ENCODE peak calls at places on chromosomes 16 and 17, in six cellular contexts. N is glutamatergic neuron, Q is H9, O is kidney, S is mammary epithelial cell, A is brain microvascular endothelial cell. L is an unnamed sample.

GRCh38 chr16:10828851-10829331 is 10.3 kb upstream of the TVP23A start:
- DNase-seq in Q (no peak), S (peak; percentile 73), N (no peak), A (peak; percentile 28), O (peak; percentile 97), L (no peak)

GRCh38 chr16:73113326-73113720 is 65.4 kb upstream of the ZFHX3 start:
- DNase-seq in Q (no peak), O (no peak), S (peak; percentile 82), A (no peak), N (no peak), L (no peak)

GRCh38 chr16:47492428-47493357 is 31.6 kb downstream of the PHKB start:
- DNase-seq in A (peak; percentile 65), S (no peak), O (peak; percentile 85), Q (no peak), N (peak; percentile 63), L (peak; percentile 62)

GRCh38 chr16:75109732-75110243 is 6.8 kb downstream of the LDHD start:
- DNase-seq in N (no peak), O (peak; percentile 82), Q (peak; percentile 36), S (peak; percentile 27), A (no peak), L (peak; percentile 23)

GRCh38 chr17:12736526-12736925 is 52.8 kb upstream of the ARHGAP44 start:
- DNase-seq in A (no peak), S (no peak), Q (peak; percentile 16), N (no peak), O (no peak), L (no peak)

GRCh38 chr17:78896091-78896833 is 6.7 kb downstream of the CEP295NL start:
- DNase-seq in S (no peak), N (no peak), A (no peak), Q (no peak), O (no peak), L (no peak)

GRCh38 chr16:1074379-1074649 is 1.8 kb downstream of the SSTR5 start:
- DNase-seq in Q (no peak), N (peak; percentile 23), S (no peak), A (no peak), O (no peak), L (no peak)

GRCh38 chr16:14377326-14377725 is 252.7 kb downstream of the PARN start:
- DNase-seq in S (no peak), A (no peak), Q (no peak), N (no peak), O (no peak), L (no peak)

GRCh38 chr16:2507052-2507678 is 6.6 kb upstream of the ATP6V0C start:
- DNase-seq in N (no peak), Q (no peak), A (no peak), S (no peak), O (peak; percentile 75), L (peak; percentile 78)

GRCh38 chr16:19084139-19084538 is 16.7 kb downstream of the COQ7 start:
- DNase-seq in S (no peak), A (no peak), N (no peak), O (no peak), Q (no peak), L (no peak)

GRCh38 chr17:44376124-44376523 is 12.5 kb upstream of the FAM171A2 start:
- DNase-seq in Q (peak; percentile 89), A (peak; percentile 18), S (no peak), O (peak; percentile 88), N (peak; percentile 64), L (peak; percentile 73)

GRCh38 chr17:61722398-61722797 is 131.4 kb upstream of the NACA2 start:
- DNase-seq in A (no peak), N (no peak), S (no peak), O (no peak), Q (no peak), L (no peak)

GRCh38 chr16:72896719-72897118 is 151.2 kb downstream of the ZFHX3 start:
- DNase-seq in A (no peak), N (no peak), S (no peak), Q (no peak), O (no peak), L (no peak)

GRCh38 chr17:58335779-58336455 is 7.3 kb upstream of the TSPOAP1 start:
- DNase-seq in A (no peak), N (no peak), Q (no peak), S (peak; percentile 44), O (peak; percentile 68), L (peak; percentile 65)

GRCh38 chr17:57466042-57466471 is 209.7 kb downstream of the MSI2 start:
- DNase-seq in A (no peak), O (no peak), S (no peak), N (no peak), Q (peak; percentile 81), L (no peak)

GRCh38 chr17:1108810-1109605 is 70.8 kb downstream of the ABR start:
- DNase-seq in S (peak; percentile 62), O (peak; percentile 89), N (no peak), Q (no peak), A (no peak), L (peak; percentile 71)

GRCh38 chr17:77795685-77796084 is 162.8 kb upstream of the TNRC6C start:
- DNase-seq in N (peak; percentile 4), A (no peak), Q (no peak), O (no peak), S (no peak), L (no peak)

GRCh38 chr16:85673529-85674417 is 15.0 kb downstream of the GINS2 start:
- DNase-seq in Q (no peak), A (peak; percentile 60), O (peak; percentile 84), S (no peak), N (no peak), L (no peak)

GRCh38 chr16:8645831-8646230 is 24.3 kb downstream of the METTL22 start:
- DNase-seq in O (no peak), N (no peak), A (no peak), Q (no peak), S (no peak), L (no peak)

GRCh38 chr16:67561501-67561823 is 864 bp upstream of the CTCF start:
- DNase-seq in S (no peak), O (peak; percentile 82), N (no peak), A (no peak), Q (no peak), L (no peak)

GRCh38 chr16:51556694-51557327 is 405.7 kb upstream of the SALL1 start:
- DNase-seq in S (peak; percentile 93), N (peak; percentile 53), A (peak; percentile 67), Q (no peak), O (no peak), L (no peak)

GRCh38 chr17:7184091-7184488 is 4.9 kb upstream of the ASGR1 start:
- DNase-seq in S (no peak), O (peak; percentile 94), Q (no peak), N (no peak), A (no peak), L (no peak)

GRCh38 chr16:49737541-49737940 is 118.4 kb downstream of the ZNF423 start:
- DNase-seq in O (no peak), S (no peak), N (no peak), Q (no peak), A (no peak), L (no peak)

GRCh38 chr16:49743206-49743470 is 112.8 kb downstream of the ZNF423 start:
- DNase-seq in Q (no peak), A (no peak), N (no peak), S (no peak), O (no peak), L (no peak)

GRCh38 chr16:49740190-49740589 is 115.7 kb downstream of the ZNF423 start:
- DNase-seq in O (no peak), S (no peak), A (no peak), Q (no peak), N (no peak), L (no peak)

GRCh38 chr16:49742428-49743205 is 113.3 kb downstream of the ZNF423 start:
- DNase-seq in N (no peak), O (no peak), A (no peak), S (no peak), Q (no peak), L (no peak)

GRCh38 chr16:49739381-49739780 is 116.5 kb downstream of the ZNF423 start:
- DNase-seq in A (no peak), Q (peak; percentile 76), O (no peak), S (no peak), N (peak; percentile 54), L (no peak)
- TF ChIP-seq CTCF in A (peak; percentile 33), Q (peak; percentile 68), O (no peak), S (no peak), N (peak; percentile 57), L (no peak)

GRCh38 chr17:80389011-80389995 is 25.7 kb upstream of the ENDOV start:
- DNase-seq in A (no peak), Q (no peak), O (no peak), N (no peak), S (no peak), L (no peak)

GRCh38 chr17:80387071-80387470 is 27.9 kb upstream of the ENDOV start:
- DNase-seq in Q (no peak), S (no peak), N (no peak), A (no peak), O (no peak), L (no peak)

GRCh38 chr17:80386341-80386740 is 28.6 kb upstream of the ENDOV start:
- DNase-seq in O (no peak), Q (no peak), N (no peak), S (no peak), A (no peak), L (no peak)

GRCh38 chr17:80388601-80389000 is 26.4 kb upstream of the ENDOV start:
- DNase-seq in O (no peak), Q (no peak), N (no peak), S (no peak), A (no peak), L (no peak)

GRCh38 chr17:80388175-80388574 is 26.8 kb upstream of the ENDOV start:
- DNase-seq in N (no peak), S (no peak), Q (no peak), A (no peak), O (no peak), L (no peak)
- TF ChIP-seq CTCF in N (no peak), S (no peak), Q (peak; percentile 46), A (no peak), O (no peak), L (no peak)

DNA sequence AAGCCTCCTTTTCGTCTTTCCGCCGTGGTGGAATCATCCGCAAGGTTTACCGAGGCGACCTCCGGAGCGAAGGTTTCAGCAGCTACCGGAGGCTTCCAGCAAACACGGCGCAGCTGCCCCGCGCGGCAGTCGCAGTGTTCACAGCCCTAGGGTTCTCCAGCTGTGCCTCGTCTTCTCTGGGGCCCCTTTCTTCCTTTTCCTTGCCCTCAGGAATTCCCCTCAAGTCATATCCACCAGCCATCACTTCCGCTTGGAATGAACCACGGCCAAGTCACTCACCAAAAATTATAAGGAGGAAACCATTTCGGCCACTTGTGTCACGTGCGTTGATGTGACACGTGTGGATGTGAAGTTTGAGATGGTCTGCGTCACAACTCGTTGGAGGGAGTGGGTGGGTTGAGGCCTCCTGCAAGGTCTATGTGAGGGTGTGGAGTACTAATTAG is 636 bp upstream of the ERN1 start:
- DNase-seq in N (no peak), O (peak; percentile 80), A (peak; percentile 60), S (peak; percentile 57), Q (no peak), L (peak; percentile 49)
- TF ChIP-seq CTCF in N (no peak), O (no peak), A (peak; percentile 3), S (no peak), Q (no peak), L (no peak)

DNA sequence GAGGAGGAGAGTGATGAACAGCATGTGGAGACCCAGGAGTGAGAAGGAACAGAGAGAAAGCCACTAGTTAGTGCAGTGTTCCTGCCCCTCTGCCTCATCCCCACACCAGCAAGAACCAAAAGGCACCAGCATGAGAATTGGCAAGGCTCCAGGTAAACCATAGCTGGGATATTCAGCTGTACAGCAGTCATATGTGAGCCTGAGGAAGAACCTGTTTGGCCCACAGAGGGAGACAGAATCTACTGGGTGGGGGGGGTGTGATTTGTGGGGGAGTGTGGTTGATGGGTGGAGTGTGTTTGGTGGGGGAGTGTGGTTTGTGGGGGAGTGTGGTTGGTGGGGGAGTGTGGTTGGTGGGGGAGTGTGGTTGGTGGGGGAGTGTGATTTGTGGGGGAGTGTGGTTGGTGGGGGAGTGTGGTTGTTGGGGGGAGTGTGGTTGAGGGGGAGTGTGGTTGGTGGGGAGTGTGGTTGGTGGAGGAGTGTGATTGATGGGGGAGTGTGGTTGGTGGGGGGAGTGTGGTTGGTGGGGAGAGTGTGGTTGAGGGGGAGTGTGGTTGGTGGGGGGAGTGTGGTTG is 19.4 kb downstream of the MINK1 start:
- DNase-seq in Q (no peak), A (peak; percentile 16), S (peak; percentile 59), N (no peak), O (peak; percentile 35), L (no peak)
- TF ChIP-seq CTCF in Q (no peak), A (no peak), S (peak; percentile 30), N (no peak), O (no peak), L (no peak)